ENCODE peak calls at places on chromosomes 16 and 17, in six cellular contexts. Q, G, L, V, P and H are unnamed samples.

GRCh38 chr16:12225816-12226480 is 249.4 kb downstream of the SNX29 start:
- DNase-seq in Q (no peak), G (no peak), L (no peak), V (no peak), P (no peak), H (no peak)

GRCh38 chr17:57566724-57567123 is 178.4 kb downstream of the CCDC182 start:
- DNase-seq in Q (no peak), G (no peak), L (no peak), V (no peak), P (no peak), H (no peak)

GRCh38 chr17:74354123-74354522 is 7.5 kb downstream of the BTBD17 start:
- DNase-seq in Q (no peak), G (peak; percentile 58), L (peak; percentile 17), V (no peak), P (peak; percentile 66), H (no peak)

GRCh38 chr16:29148867-29149272 is 164.0 kb downstream of the LAT start:
- DNase-seq in Q (no peak), G (peak; percentile 46), L (peak; percentile 48), V (no peak), P (no peak), H (no peak)

GRCh38 chr16:11670171-11671131 is 2.2 kb downstream of the SNN start:
- DNase-seq in Q (no peak), G (no peak), L (no peak), V (no peak), P (peak; percentile 83), H (no peak)

GRCh38 chr17:32007463-32008298 is 498 bp downstream of the LRRC37B start:
- DNase-seq in Q (no peak), G (peak; percentile 69), L (no peak), V (peak; percentile 35), P (peak; percentile 45), H (peak; percentile 64)

GRCh38 chr17:44381810-44382209 is 7.6 kb downstream of the ITGA2B start:
- DNase-seq in Q (no peak), G (no peak), L (no peak), V (no peak), P (no peak), H (no peak)

GRCh38 chr16:52773026-52773425 is 226.1 kb upstream of the TOX3 start:
- DNase-seq in Q (no peak), G (no peak), L (no peak), V (no peak), P (no peak), H (no peak)

GRCh38 chr17:81576621-81577277 is 24.6 kb upstream of the FAAP100 start:
- DNase-seq in Q (no peak), G (no peak), L (no peak), V (no peak), P (no peak), H (no peak)